ENCODE peak calls at places on chromosomes 13 and 19, in seven cellular contexts. W, Y, Q, R, P, L and T are unnamed samples.

GRCh38 chr19:42596391-42597071 is 1.8 kb upstream of the CEACAM8 start:
- DNase-seq in R (peak; percentile 7), Y (no peak), Q (peak; percentile 11), W (peak; percentile 73), L (peak; percentile 4), P (peak; percentile 55), T (peak; percentile 4)

GRCh38 chr19:7368456-7368855 is 19.7 kb downstream of the ARHGEF18 start:
- DNase-seq in W (no peak), L (no peak), Q (no peak), R (no peak), P (no peak), Y (no peak), T (no peak)

GRCh38 chr13:99033814-99034213 is 56.0 kb upstream of the DOCK9 start:
- DNase-seq in Y (no peak), Q (peak; percentile 33), L (no peak), P (no peak), R (peak; percentile 54), W (no peak), T (peak; percentile 44)

GRCh38 chr19:45153339-45154063 is 7.3 kb downstream of the NKPD1 start:
- DNase-seq in W (peak; percentile 71), Q (peak; percentile 19), Y (no peak), L (no peak), P (peak; percentile 63), R (peak; percentile 45), T (no peak)

GRCh38 chr13:39588384-39588783 is 14.6 kb downstream of the LHFPL6 start:
- DNase-seq in W (no peak), Y (no peak), L (no peak), P (no peak), R (peak; percentile 35), Q (no peak), T (peak; percentile 43)

GRCh38 chr19:35986664-35987570 is 8.1 kb upstream of the SDHAF1 start:
- DNase-seq in Q (no peak), P (peak; percentile 64), W (peak; percentile 38), R (no peak), Y (no peak), L (peak; percentile 3), T (no peak)

GRCh38 chr19:41462497-41462896 is 19.5 kb downstream of the ERICH4 start:
- DNase-seq in R (no peak), Q (no peak), L (no peak), W (no peak), P (no peak), Y (no peak), T (no peak)

GRCh38 chr19:38842439-38843174 is 7.2 kb downstream of the HNRNPL start:
- DNase-seq in W (no peak), Y (no peak), L (peak; percentile 53), P (peak; percentile 65), Q (peak; percentile 68), R (no peak), T (no peak)

GRCh38 chr13:76600086-76600485 is 286.1 kb downstream of the KCTD12 start:
- DNase-seq in Q (no peak), L (no peak), W (no peak), Y (no peak), R (peak; percentile 45), P (no peak), T (no peak)